ENCODE peak calls at places on chromosomes 11 and 22, in five cellular contexts. One of them, this sample, is unnamed.
A peak's percentile ranks its signal among the peaks of the same experiment; 100 is the strongest.

GRCh38 chr22:19117111-19117512 is 5.1 kb downstream of the DGCR2 start:
- DNase-seq in right lobe of liver: no peak
- DNase-seq in psoas muscle: no peak
- DNase-seq in GM23248: no peak
- DNase-seq in DND-41: no peak
- DNase-seq in this sample: no peak

GRCh38 chr11:108647701-108648527 is 17.0 kb upstream of the DDX10 start:
- DNase-seq in psoas muscle: peak; percentile 66
- DNase-seq in right lobe of liver: peak; percentile 93
- DNase-seq in GM23248: peak; percentile 86
- DNase-seq in DND-41: peak; percentile 72
- DNase-seq in this sample: peak; percentile 65

GRCh38 chr11:44049832-44050231 is 2.1 kb downstream of the ACCSL start:
- DNase-seq in DND-41: no peak
- DNase-seq in GM23248: no peak
- DNase-seq in psoas muscle: no peak
- DNase-seq in right lobe of liver: no peak
- DNase-seq in this sample: no peak

GRCh38 chr11:8501838-8502237 is 92.2 kb downstream of the STK33 start:
- DNase-seq in psoas muscle: no peak
- DNase-seq in DND-41: no peak
- DNase-seq in right lobe of liver: no peak
- DNase-seq in GM23248: no peak
- DNase-seq in this sample: no peak

GRCh38 chr11:100208207-100208606 is 478.9 kb upstream of the ARHGAP42 start:
- DNase-seq in right lobe of liver: no peak
- DNase-seq in GM23248: no peak
- DNase-seq in DND-41: no peak
- DNase-seq in psoas muscle: no peak
- DNase-seq in this sample: no peak

GRCh38 chr11:1200611-1201191 is 22.2 kb upstream of the MUC5B start:
- DNase-seq in DND-41: no peak
- DNase-seq in GM23248: no peak
- DNase-seq in right lobe of liver: peak; percentile 50
- DNase-seq in psoas muscle: no peak
- DNase-seq in this sample: no peak

GRCh38 chr11:34600339-34601084 is 20.4 kb upstream of the EHF start:
- DNase-seq in right lobe of liver: peak; percentile 81
- DNase-seq in DND-41: no peak
- DNase-seq in GM23248: no peak
- DNase-seq in psoas muscle: no peak
- DNase-seq in this sample: no peak

GRCh38 chr11:95434489-95435057 is 203.6 kb upstream of the SESN3 start:
- DNase-seq in right lobe of liver: no peak
- DNase-seq in psoas muscle: no peak
- DNase-seq in GM23248: no peak
- DNase-seq in DND-41: no peak
- DNase-seq in this sample: no peak

GRCh38 chr11:36777302-36777701 is 179.3 kb upstream of the RAG2 start:
- DNase-seq in psoas muscle: no peak
- DNase-seq in DND-41: no peak
- DNase-seq in GM23248: no peak
- DNase-seq in right lobe of liver: no peak
- DNase-seq in this sample: no peak

GRCh38 chr22:19943665-19944026 is 2.0 kb upstream of the TXNRD2 start:
- DNase-seq in DND-41: peak; percentile 87
- DNase-seq in psoas muscle: no peak
- DNase-seq in right lobe of liver: peak; percentile 32
- DNase-seq in GM23248: peak; percentile 83
- DNase-seq in this sample: no peak

GRCh38 chr11:119791701-119792151 is 62.7 kb upstream of the NECTIN1 start:
- DNase-seq in right lobe of liver: peak; percentile 32
- DNase-seq in GM23248: peak; percentile 93
- DNase-seq in psoas muscle: no peak
- DNase-seq in DND-41: no peak
- DNase-seq in this sample: no peak

DNA sequence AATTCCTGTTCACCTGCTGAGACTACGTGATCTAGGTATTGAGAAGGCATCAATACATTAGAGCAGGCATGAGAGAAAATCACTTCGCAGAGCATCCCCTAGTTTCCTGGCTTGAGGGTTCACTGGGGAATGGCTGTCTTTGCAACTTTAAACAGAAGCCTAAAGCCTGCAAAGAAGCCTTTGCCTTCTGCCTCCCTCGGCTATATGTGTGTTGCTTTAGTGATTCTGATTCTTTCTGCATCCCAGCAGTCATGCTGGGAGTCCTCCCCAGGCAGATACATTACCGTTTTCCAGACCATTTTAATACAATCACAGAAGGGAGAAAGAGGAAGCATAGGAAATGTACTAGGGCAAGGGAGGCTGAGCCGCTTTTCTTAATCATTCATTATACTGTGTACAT is 773.2 kb upstream of the LRRC4C start:
- DNase-seq in DND-41: no peak
- DNase-seq in psoas muscle: no peak
- DNase-seq in right lobe of liver: no peak
- DNase-seq in GM23248: no peak
- DNase-seq in this sample: no peak
- H3K27ac ChIP-seq in DND-41: no peak overlapping the region
- H3K27ac ChIP-seq in psoas muscle: no peak overlapping the region
- H3K27ac ChIP-seq in right lobe of liver: no peak overlapping the region
- H3K27ac ChIP-seq in GM23248: no peak overlapping the region
- H3K27ac ChIP-seq in this sample: no peak overlapping the region

GRCh38 chr22:48588151-48588880 is 1239.4 kb downstream of the BRD1 start:
- DNase-seq in right lobe of liver: no peak
- DNase-seq in GM23248: no peak
- DNase-seq in DND-41: no peak
- DNase-seq in psoas muscle: peak; percentile 39
- DNase-seq in this sample: no peak

GRCh38 chr22:48588881-48589450 is 1238.7 kb downstream of the BRD1 start:
- DNase-seq in DND-41: no peak
- DNase-seq in psoas muscle: peak; percentile 20
- DNase-seq in right lobe of liver: no peak
- DNase-seq in GM23248: no peak
- DNase-seq in this sample: no peak

GRCh38 chr22:48586799-48587185 is 1240.9 kb downstream of the BRD1 start:
- DNase-seq in DND-41: no peak
- DNase-seq in GM23248: no peak
- DNase-seq in psoas muscle: peak; percentile 28
- DNase-seq in right lobe of liver: no peak
- DNase-seq in this sample: no peak

GRCh38 chr22:48587236-48587865 is 1240.3 kb downstream of the BRD1 start:
- DNase-seq in right lobe of liver: no peak
- DNase-seq in DND-41: no peak
- DNase-seq in GM23248: no peak
- DNase-seq in psoas muscle: peak; percentile 23
- DNase-seq in this sample: no peak

DNA sequence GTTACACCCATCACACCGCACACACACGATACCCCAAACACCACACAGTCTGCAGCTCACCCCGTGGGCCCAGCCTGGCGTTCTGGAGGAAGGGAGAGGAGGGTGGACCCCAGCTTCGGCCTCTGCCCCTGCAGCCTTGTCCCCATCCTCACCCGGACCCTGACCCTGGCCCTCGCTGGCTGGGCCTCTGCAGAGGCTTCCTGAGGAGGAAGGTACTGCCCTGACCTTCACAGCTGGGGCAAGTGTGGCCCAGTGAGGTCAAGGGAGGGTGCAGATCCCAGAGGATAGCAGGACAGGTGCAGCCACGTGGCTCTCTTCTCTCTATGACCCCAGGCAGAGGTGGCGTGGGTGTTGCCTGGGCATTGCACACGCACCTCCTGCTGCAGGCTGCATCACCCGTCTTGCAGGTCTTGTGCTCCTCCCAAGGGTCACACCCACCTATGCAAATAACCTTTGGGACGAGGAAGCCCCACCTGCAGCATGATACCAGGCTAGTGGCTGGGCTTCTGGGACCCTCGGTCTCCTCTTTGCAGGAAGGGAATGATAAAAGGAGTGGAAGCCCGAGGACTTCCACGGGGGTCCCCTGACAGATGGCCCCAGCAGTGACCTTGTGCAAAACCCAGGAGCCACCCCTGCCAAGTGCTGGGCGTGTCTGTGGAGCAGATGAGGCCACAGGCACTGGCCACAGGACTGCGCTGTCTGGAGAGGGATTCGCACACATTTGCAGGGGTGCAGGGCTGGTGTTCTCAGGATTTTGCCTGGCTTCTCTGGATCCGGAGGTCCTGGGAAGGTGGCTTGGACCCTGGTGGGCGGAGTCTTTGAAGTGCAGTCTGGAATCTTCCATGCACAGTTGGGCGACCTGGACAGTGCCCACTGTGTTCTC is 1241.5 kb downstream of the BRD1 start:
- DNase-seq in DND-41: no peak
- DNase-seq in GM23248: no peak
- DNase-seq in psoas muscle: peak; percentile 25
- DNase-seq in right lobe of liver: no peak
- DNase-seq in this sample: no peak
- H3K9me3 ChIP-seq in DND-41: no peaks in the 10 kb centered on the region
- H3K9me3 ChIP-seq in GM23248: no peaks in the 10 kb centered on the region
- H3K9me3 ChIP-seq in psoas muscle: no peaks in the 10 kb centered on the region
- H3K9me3 ChIP-seq in right lobe of liver: no peaks in the 10 kb centered on the region
- H3K9me3 ChIP-seq in this sample: no peaks in the 10 kb centered on the region

GRCh38 chr11:19577391-19577831 is 135.2 kb upstream of the NAV2 start:
- DNase-seq in psoas muscle: no peak
- DNase-seq in GM23248: peak; percentile 41
- DNase-seq in right lobe of liver: no peak
- DNase-seq in DND-41: no peak
- DNase-seq in this sample: no peak
- H3K27ac ChIP-seq in psoas muscle: no peak overlapping the region
- H3K27ac ChIP-seq in GM23248: peak overlapping the region; percentile 60
- H3K27ac ChIP-seq in right lobe of liver: peak overlapping the region; percentile 25
- H3K27ac ChIP-seq in DND-41: no peak overlapping the region
- H3K27ac ChIP-seq in this sample: no peak overlapping the region

DNA sequence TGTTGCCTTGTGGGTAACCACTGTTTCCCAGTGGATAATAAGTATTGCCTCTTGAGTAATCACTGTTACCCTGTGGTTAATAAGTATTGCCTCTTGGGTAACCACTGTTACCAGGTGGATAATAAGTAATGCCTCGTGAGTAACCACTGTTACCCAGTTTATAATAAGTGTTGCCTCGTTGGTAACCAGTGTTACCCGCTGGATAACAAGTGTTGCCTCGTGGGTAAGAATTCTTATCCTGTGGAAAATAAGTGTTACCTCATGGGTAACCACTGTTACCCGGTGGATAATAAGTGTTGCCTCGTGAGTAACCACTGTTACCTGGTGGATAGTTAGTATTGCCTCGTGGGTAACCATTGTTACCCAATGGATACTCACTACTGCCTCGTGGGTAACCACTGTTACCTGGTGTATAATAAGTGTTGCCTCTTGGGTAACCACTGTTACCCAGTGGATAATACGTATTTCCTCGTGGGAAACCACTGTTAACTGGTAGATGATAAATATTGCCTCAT is 24.1 kb upstream of the NXPE4 start:
- DNase-seq in DND-41: no peak
- DNase-seq in psoas muscle: no peak
- DNase-seq in GM23248: no peak
- DNase-seq in right lobe of liver: no peak
- DNase-seq in this sample: no peak
- H3K9me3 ChIP-seq in DND-41: peaks cover 71% of the 10 kb centered on the region
- H3K9me3 ChIP-seq in psoas muscle: peaks cover 7% of the 10 kb centered on the region
- H3K9me3 ChIP-seq in GM23248: no peaks in the 10 kb centered on the region
- H3K9me3 ChIP-seq in right lobe of liver: no peaks in the 10 kb centered on the region
- H3K9me3 ChIP-seq in this sample: peaks cover 8% of the 10 kb centered on the region

DNA sequence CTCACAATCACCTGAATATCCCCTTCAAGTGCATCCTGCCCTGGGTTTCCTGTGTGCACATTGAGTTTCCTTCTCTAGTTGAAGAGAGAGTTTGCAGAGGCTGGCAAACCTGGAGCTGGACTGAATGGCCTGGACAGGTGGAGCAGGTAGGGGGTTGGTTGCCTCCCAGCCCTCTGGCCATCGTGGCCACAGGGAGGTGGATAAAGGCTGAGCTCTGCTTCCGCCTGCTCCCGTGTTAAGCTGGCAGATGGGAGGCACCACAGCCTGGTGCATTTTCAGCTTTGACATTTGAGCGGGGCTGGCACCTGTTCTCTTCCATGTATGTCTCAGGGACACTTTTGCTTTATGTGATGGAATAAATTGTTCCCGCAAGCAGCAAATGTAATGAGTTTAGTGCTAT is 11.1 kb downstream of the MICAL2 start:
- DNase-seq in GM23248: no peak
- DNase-seq in DND-41: no peak
- DNase-seq in psoas muscle: no peak
- DNase-seq in right lobe of liver: no peak
- DNase-seq in this sample: no peak
- H3K27ac ChIP-seq in GM23248: no peak overlapping the region
- H3K27ac ChIP-seq in DND-41: no peak overlapping the region
- H3K27ac ChIP-seq in psoas muscle: no peak overlapping the region
- H3K27ac ChIP-seq in right lobe of liver: no peak overlapping the region
- H3K27ac ChIP-seq in this sample: no peak overlapping the region